ENCODE peak calls at places on chromosomes 12 and 14, in five cellular contexts. L, I, W, P and S are unnamed samples. For H3K36me3, the result is how much of the 10 kb centered on the place peaks cover.

GRCh38 chr14:24362241-24362960 is 5.6 kb upstream of the NFATC4 start:
- DNase-seq in L (no peak), P (no peak), I (no peak), W (no peak), S (no peak)

GRCh38 chr14:94586635-94587034 is 5.4 kb downstream of the SERPINA5 start:
- DNase-seq in L (no peak), I (no peak), W (no peak), P (no peak), S (no peak)

GRCh38 chr12:130128764-130129735 is 33.2 kb upstream of the FZD10 start:
- DNase-seq in W (no peak), P (no peak), L (no peak), I (no peak), S (no peak)

GRCh38 chr14:97977711-97978261 is 1180.6 kb downstream of the VRK1 start:
- DNase-seq in W (peak), L (peak), I (peak), P (peak), S (no peak)

GRCh38 chr12:114656906-114657596 is 26.9 kb downstream of the TBX3 start:
- DNase-seq in P (no peak), I (no peak), W (no peak), L (no peak), S (no peak)

GRCh38 chr14:76775695-76776305 is 14.5 kb downstream of the VASH1 start:
- DNase-seq in L (no peak), W (no peak), P (no peak), I (no peak), S (no peak)

GRCh38 chr12:62640910-62641448 is 174.4 kb downstream of the MON2 start:
- DNase-seq in I (no peak), W (no peak), P (peak), L (no peak), S (peak)

GRCh38 chr14:104805326-104805678 is 4.4 kb downstream of the ZBTB42 start:
- DNase-seq in P (peak), I (no peak), L (no peak), W (no peak), S (no peak)

GRCh38 chr14:69685217-69685616 is 73.8 kb downstream of the SUSD6 start:
- DNase-seq in P (peak), L (no peak), W (no peak), I (no peak), S (no peak)

GRCh38 chr12:109999649-109999971 is 380 bp downstream of the ANKRD13A start:
- DNase-seq in I (no peak), W (no peak), P (no peak), L (peak), S (no peak)

GRCh38 chr12:110001596-110001995 is 2.4 kb downstream of the ANKRD13A start:
- DNase-seq in W (no peak), P (peak), L (no peak), I (no peak), S (no peak)

GRCh38 chr12:109998241-109998903 is 858 bp upstream of the ANKRD13A start:
- DNase-seq in I (no peak), P (peak), W (no peak), L (no peak), S (no peak)

GRCh38 chr12:109998904-109999648 is at the start of gene ANKRD13A:
- DNase-seq in L (peak), W (peak), I (peak), P (peak), S (peak)

GRCh38 chr12:109999983-110000505 is 814 bp downstream of the ANKRD13A start:
- DNase-seq in W (peak), I (no peak), L (no peak), P (peak), S (peak)
- H3K36me3 ChIP-seq in W (under half), I (under half), L (under half), P (under half), S (under half)

DNA sequence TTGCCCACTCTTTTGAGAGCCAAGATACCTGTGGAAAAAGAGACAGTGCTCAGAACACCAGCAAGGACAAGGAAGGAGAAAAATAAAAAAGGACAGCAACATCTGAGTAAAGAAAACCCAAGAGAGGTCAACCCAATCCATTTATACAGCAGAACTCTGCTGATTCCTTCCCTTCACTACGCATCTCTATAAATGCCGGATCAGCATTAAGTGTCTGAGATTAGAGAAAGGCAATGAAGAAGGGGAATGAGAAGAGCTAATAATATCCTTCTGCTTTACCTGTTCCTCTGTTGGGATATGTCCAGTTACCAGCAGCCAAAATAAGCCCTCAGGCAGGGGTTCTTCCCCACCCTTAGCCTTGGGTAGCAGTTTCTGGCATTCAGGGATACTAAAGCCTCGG is 15.8 kb downstream of the COQ10A start:
- DNase-seq in W (no peak), P (no peak), I (no peak), L (no peak), S (no peak)
- H3K36me3 ChIP-seq in W (under half), P (half or more), I (half or more), L (half or more), S (under half)

GRCh38 chr12:108551556-108551955 is 9.4 kb downstream of the SART3 start:
- DNase-seq in I (no peak), W (no peak), P (no peak), L (no peak), S (no peak)

GRCh38 chr12:108543642-108544041 is 17.3 kb downstream of the SART3 start:
- DNase-seq in W (no peak), P (no peak), L (no peak), I (no peak), S (no peak)

GRCh38 chr12:108548954-108549521 is 11.9 kb downstream of the SART3 start:
- DNase-seq in W (no peak), P (no peak), I (no peak), L (no peak), S (no peak)

GRCh38 chr12:108542320-108542719 is 18.7 kb downstream of the SART3 start:
- DNase-seq in P (no peak), L (no peak), W (no peak), I (no peak), S (no peak)

DNA sequence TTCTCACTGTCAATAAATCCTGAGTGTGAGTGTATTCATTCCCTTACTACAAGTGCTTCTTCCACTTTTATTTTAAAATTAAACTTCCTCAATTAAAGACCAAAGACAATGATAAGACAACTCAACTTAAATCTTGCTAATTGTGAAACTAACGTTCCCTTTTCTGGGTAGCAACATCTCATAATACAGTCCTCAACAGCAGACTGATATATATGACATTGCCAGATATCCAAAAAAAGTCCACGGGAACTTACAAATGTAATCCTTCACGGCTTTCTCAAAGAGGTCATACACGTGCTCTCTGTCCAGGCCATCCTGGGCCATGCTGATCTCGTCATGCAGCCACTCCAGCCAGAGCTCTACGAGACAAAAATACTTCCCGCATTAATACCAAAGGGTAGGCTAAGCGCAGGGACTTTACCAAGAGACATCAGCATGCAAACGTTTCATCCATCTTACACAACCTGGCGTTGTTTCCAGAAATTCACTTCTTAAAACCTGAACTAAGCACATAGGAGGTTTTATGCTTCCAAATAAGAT is 13.3 kb downstream of the SART3 start:
- DNase-seq in I (no peak), W (no peak), L (peak), P (no peak), S (no peak)
- H3K36me3 ChIP-seq in I (half or more), W (under half), L (half or more), P (half or more), S (under half)

GRCh38 chr14:60275932-60276331 is 26.9 kb downstream of the PPM1A start:
- DNase-seq in P (no peak), L (no peak), W (no peak), I (no peak), S (no peak)
- H3K36me3 ChIP-seq in P (under half), L (under half), W (under half), I (under half), S (under half)

GRCh38 chr12:118046430-118046829 is 14.5 kb downstream of the WSB2 start:
- DNase-seq in W (no peak), I (no peak), L (no peak), P (no peak), S (no peak)
- H3K36me3 ChIP-seq in W (under half), I (under half), L (half or more), P (under half), S (under half)

DNA sequence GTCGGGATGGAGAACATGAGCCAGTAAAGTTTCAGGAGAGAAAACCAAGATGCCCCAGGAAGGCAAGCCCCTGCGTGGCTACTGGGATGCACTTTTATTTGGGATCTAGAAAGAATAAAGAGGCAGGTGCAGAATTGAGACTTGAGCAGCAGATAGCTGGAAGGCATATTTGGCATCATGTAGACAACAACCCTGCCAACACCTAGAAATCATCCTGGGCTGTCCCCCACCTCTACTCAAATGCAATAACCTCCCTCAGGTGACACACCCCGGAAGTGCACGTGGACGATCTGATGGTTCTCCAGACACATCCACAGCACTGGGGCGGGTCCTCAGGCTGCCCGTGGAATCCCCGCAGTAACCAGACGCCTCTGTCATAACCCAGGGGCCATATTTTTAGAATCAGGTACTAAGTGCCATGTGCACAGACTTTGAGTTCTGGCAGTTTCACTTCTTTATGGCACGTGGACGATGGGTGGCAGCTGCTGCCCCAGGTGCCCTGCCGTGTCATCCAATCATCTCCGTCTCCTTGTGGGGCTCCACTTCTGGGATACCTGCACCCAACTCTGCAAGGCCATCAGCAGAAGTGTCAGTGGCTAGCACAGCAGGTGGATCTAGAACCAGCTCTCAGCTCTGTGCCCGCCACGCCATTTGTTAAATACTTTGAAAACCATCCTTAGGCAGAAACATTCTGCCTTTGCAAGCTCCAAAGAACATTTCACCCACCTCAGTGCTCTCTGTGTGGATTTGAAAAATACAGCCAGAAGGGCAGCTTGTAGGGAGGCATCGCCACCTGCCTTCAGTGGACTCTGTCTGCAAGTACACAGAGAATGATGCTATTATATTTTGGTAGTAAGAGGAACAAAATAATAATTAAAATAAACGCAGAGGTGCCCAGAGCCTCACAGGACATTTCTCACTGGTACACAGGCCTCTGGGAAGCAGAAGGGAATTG is 771.7 kb upstream of the TMEM132C start:
- DNase-seq in W (no peak), P (no peak), L (no peak), I (no peak), S (no peak)
- H3K36me3 ChIP-seq in W (under half), P (under half), L (under half), I (under half), S (under half)

GRCh38 chr12:817941-818600 is 65.7 kb downstream of the WNK1 start:
- DNase-seq in W (no peak), I (no peak), P (no peak), L (no peak), S (peak)

GRCh38 chr12:823043-823698 is 70.8 kb downstream of the WNK1 start:
- DNase-seq in I (no peak), P (no peak), W (no peak), L (no peak), S (no peak)

GRCh38 chr12:820336-820735 is 68.0 kb downstream of the WNK1 start:
- DNase-seq in P (no peak), L (no peak), I (no peak), W (no peak), S (no peak)

DNA sequence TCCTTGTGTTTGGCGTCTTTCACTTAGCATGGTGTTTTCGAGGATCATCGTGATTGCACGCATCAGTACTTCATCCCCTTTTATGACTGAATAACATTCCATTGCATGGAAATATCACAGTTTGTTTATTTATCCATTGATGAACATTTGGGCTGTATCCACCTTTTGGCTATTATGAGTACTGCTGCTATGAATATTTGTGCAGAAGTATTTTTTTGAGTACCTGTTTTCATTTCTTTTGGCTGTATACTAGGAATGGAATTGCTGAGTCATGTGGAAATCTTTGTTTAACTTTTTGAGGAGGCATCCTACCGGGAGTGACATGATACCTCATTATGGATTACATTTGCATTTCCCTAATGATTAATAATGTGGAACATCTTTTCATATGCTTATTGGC is 66.4 kb downstream of the WNK1 start:
- DNase-seq in P (peak), L (no peak), W (no peak), I (no peak), S (no peak)
- H3K36me3 ChIP-seq in P (under half), L (under half), W (under half), I (under half), S (under half)

DNA sequence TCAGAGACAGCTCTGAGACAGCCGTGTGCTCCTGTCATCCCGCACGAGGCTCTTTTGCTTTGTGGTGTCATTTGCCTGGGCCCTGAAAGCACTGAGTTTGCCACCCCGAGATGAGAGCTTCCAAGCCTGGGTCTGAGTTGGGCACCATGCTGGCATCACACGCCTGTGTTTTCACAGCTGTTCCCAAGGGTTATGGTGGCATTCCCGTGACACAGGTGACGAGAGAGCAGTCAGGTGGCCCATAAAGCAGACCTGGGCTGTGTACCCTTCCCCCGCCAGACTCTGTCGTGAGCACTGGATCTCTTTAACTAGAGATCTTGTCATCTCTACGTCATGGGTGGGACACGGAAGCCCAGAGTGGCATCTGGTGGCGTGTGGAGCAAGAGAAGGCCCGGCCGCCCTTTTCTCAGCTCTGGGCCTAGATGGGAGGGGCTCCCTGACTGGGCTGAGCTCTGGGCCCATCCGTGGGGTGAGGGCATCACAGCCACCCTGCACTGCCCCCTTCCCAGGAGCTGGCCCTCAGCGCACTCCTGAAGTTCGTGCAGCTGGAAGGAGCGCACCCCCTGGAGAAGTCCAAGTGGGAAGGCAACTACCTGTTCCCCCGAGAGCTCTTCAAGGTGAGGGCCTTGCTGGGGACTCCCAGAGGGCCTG is 2.6 kb downstream of the NOC4L start:
- DNase-seq in P (no peak), W (no peak), L (peak), I (no peak), S (no peak)
- H3K36me3 ChIP-seq in P (under half), W (under half), L (under half), I (under half), S (under half)